ENCODE peak calls at places on chromosomes 6 and 20, in seven cellular contexts. K, T, A, S, I, J and Y are unnamed samples.

GRCh38 chr20:63708301-63709148 is 686 bp downstream of the ZGPAT start:
- DNase-seq in K (peak; percentile 52), J (no peak), T (peak; percentile 56), S (no peak), I (no peak), A (peak; percentile 54), Y (peak; percentile 47)

GRCh38 chr6:47134476-47135189 is 92.5 kb upstream of the ADGRF1 start:
- DNase-seq in T (peak; percentile 60), I (peak; percentile 88), S (peak; percentile 99), J (no peak), A (no peak), K (no peak), Y (peak; percentile 68)

GRCh38 chr6:20933057-20933792 is 399.0 kb downstream of the CDKAL1 start:
- DNase-seq in T (no peak), I (no peak), J (no peak), K (no peak), S (peak; percentile 45), A (no peak), Y (no peak)

GRCh38 chr20:58310291-58310782 is 822 bp downstream of the RAB22A start:
- DNase-seq in J (peak; percentile 17), I (no peak), T (peak; percentile 61), K (peak; percentile 8), A (no peak), S (peak; percentile 83), Y (peak; percentile 13)

GRCh38 chr6:101000334-101000733 is 119.2 kb upstream of the ASCC3 start:
- DNase-seq in J (no peak), I (no peak), S (peak; percentile 8), T (no peak), A (no peak), K (no peak), Y (no peak)

GRCh38 chr6:42106663-42107023 is 35.8 kb downstream of the C6orf132 start:
- DNase-seq in A (no peak), J (no peak), S (no peak), T (no peak), I (no peak), K (no peak), Y (peak; percentile 63)

GRCh38 chr6:109393882-109394281 is 11.6 kb upstream of the CD164 start:
- DNase-seq in K (no peak), A (no peak), S (peak; percentile 56), J (no peak), I (no peak), T (peak; percentile 48), Y (no peak)

GRCh38 chr6:6256881-6257280 is 63.6 kb downstream of the F13A1 start:
- DNase-seq in A (peak; percentile 75), I (no peak), S (no peak), J (no peak), K (peak; percentile 12), T (no peak), Y (no peak)

GRCh38 chr6:84967965-84968364 is 203.6 kb upstream of the TBX18 start:
- DNase-seq in I (no peak), K (peak; percentile 35), S (no peak), A (no peak), T (no peak), J (no peak), Y (no peak)

GRCh38 chr6:37459981-37460800 is 27.2 kb downstream of the CMTR1 start:
- DNase-seq in I (no peak), A (peak; percentile 81), J (no peak), K (no peak), S (no peak), T (no peak), Y (no peak)

GRCh38 chr20:62481441-62482135 is 5.8 kb upstream of the GATA5 start:
- DNase-seq in I (no peak), A (peak; percentile 58), J (no peak), S (no peak), K (peak; percentile 52), T (no peak), Y (no peak)

GRCh38 chr20:10634683-10635411 is 39.0 kb downstream of the JAG1 start:
- DNase-seq in I (no peak), S (peak; percentile 35), K (no peak), J (no peak), A (no peak), T (peak; percentile 43), Y (no peak)

GRCh38 chr6:31666337-31666960 is 569 bp downstream of the CSNK2B start:
- DNase-seq in I (no peak), K (no peak), J (no peak), T (peak; percentile 65), S (no peak), A (no peak), Y (no peak)

DNA sequence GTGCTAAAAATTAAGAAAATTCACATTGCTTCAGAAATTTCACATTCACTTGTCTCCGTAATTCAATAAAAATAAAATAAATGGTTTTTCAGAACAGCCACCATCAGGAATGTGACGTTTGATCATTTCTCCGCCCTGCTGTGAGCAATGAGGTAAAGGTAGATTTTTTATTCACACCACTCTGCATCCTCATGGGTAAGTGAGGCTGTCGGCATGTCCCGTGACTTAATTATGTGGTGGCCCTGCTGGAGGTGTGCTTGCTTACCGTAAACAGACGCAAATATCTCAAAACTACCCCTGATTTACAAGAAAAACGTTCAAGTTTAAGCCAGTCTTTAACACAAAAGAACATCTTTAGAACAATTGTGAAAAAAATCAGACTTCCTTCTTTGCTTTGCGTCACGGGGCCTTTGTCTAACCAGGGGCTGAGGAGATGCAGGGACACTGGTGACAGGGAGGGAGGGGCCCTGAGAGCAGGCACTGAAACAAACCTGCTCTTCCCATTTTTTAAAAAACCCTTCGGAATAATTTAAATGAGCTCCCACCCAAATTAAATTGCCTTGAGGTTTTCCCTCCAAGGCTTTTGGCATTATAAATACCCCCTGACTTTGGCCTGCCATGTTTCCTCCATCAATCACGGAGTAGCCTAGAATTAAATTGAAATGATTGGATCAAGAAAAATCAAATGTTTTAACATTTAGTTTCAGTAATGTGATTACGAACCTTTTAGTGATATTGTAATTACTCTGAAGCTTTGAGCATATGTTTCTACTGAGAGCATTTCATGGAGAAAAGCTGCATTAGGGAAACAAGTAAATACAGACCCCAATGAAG is 13.4 kb downstream of the PRKN start:
- DNase-seq in S (no peak), K (peak; percentile 21), T (no peak), J (no peak), I (no peak), A (no peak), Y (no peak)
- H2AFZ ChIP-seq in S (no peak overlapping the region), K (peak overlapping the region; percentile 9), T (no peak overlapping the region), J (no peak overlapping the region), I (no peak overlapping the region), A (no peak overlapping the region), Y (no peak overlapping the region)

DNA sequence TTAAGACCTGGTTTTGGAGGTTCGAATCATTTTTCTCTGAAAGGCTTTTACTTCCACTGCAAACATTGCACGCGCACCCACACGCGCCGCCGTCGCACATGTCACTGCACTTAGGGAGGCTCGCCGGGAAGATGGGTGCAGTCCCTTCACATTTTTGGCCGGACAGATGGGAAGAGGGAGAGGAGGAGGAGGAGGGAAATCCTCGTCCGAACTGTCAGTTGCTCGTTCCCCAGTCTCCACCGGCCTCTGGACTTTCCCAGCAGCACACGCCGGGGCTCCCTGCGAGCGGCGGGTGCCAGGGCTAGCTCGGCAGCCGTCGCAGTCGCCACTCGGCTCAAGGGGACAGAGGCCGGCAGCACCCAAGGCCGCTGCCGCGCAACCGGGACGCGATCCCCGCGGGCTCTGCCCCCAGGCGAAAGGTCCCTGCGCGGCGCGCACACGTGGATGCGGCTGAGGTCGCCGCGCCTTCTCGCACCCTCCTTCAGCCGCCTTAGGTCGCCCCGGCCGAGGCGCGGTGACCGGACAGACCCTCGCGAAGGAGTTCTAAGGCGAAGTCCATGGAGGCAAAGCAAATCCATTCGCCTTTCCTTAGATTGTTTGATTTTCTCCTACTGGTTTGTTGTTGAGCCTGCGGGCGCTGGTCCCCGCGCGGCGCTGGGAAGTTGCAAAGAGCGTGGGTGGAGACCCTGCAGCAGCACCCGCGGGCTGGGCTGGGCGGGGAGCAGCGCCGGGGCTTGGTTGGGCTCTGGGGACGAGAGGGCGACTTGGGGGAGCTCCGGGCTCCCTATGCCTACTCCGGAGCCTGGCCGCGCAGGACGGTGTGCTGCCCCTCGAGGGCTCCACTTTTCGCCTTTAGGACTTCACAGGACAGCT is 1.2 kb downstream of the MYB start:
- DNase-seq in A (peak; percentile 55), T (peak; percentile 44), I (no peak), J (peak; percentile 50), S (peak; percentile 12), K (peak; percentile 48), Y (peak; percentile 28)
- TF ChIP-seq EZH2 in A (peak; percentile 57), T (peak; percentile 36), I (no peak), J (no peak), S (no peak), K (peak; percentile 41), Y (no peak)

DNA sequence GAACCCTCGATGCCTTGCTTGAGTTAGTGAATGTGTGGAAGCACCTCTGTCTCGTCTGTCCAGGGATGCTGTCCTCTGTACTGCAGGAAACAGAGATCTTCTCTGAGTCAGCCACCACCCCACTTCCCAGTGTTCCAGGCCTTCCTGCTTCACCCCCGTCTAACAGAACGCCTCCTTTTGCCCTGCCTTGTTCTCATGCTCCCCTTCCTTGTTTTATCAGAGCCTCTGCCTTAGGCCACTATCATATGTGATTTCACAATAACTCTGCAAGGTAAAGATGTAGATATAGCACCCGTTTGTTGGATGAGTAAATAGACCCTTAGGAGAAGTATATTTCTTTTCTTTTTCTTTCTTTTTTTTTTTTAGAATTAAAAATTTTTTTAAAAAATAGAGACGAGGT is 106.7 kb upstream of the CLDN20 start:
- DNase-seq in S (no peak), A (no peak), J (no peak), I (no peak), K (no peak), T (no peak), Y (no peak)
- TF ChIP-seq EZH2phosphoT487 in S (no peak), A (no peak), J (no peak), I (no peak), K (no peak), T (no peak), Y (no peak)

GRCh38 chr20:50285376-50286173 is 94.9 kb downstream of the CEBPB start:
- DNase-seq in A (no peak), S (peak; percentile 34), J (no peak), T (peak; percentile 87), I (no peak), K (no peak), Y (no peak)
- H2AFZ ChIP-seq in A (peak overlapping the region; percentile 79), S (peak overlapping the region; percentile 58), J (no peak overlapping the region), T (peak overlapping the region; percentile 67), I (peak overlapping the region; percentile 67), K (peak overlapping the region; percentile 95), Y (peak overlapping the region; percentile 17)

GRCh38 chr6:99603421-99604160 is 3.0 kb upstream of the PRDM13 start:
- DNase-seq in A (peak; percentile 94), I (no peak), K (peak; percentile 89), T (peak; percentile 56), S (no peak), J (no peak), Y (peak; percentile 62)
- TF ChIP-seq EZH2 in A (peak; percentile 80), I (no peak), K (peak; percentile 86), T (peak; percentile 98), S (no peak), J (no peak), Y (peak; percentile 69)

GRCh38 chr6:12014027-12014872 is 2.1 kb downstream of the HIVEP1 start:
- DNase-seq in S (peak; percentile 86), A (no peak), K (no peak), T (peak; percentile 73), I (no peak), J (no peak), Y (no peak)
- TF ChIP-seq EZH2phosphoT487 in S (no peak), A (no peak), K (no peak), T (no peak), I (no peak), J (no peak), Y (no peak)